ENCODE peak calls at places on chromosomes 1 and 21, in six cellular contexts. One of them, this sample, is unnamed.

GRCh38 chr1:10900691-10901090 is 104.2 kb upstream of the CASZ1 start:
- DNase-seq in K562: no peak
- DNase-seq in HCT116: no peak
- DNase-seq in HepG2: peak
- DNase-seq in GM12878: no peak
- DNase-seq in H1: no peak
- DNase-seq in this sample: no peak

GRCh38 chr1:221040716-221041275 is 161.6 kb downstream of the HLX start:
- DNase-seq in K562: no peak
- DNase-seq in HCT116: no peak
- DNase-seq in HepG2: no peak
- DNase-seq in GM12878: no peak
- DNase-seq in H1: no peak
- DNase-seq in this sample: no peak

GRCh38 chr1:192703283-192704206 is 67.6 kb downstream of the RGS13 start:
- DNase-seq in K562: no peak
- DNase-seq in HCT116: no peak
- DNase-seq in HepG2: no peak
- DNase-seq in GM12878: peak
- DNase-seq in H1: no peak
- DNase-seq in this sample: no peak

GRCh38 chr1:2528611-2528965 is 1.5 kb downstream of the HES5 start:
- DNase-seq in K562: no peak
- DNase-seq in HCT116: no peak
- DNase-seq in HepG2: no peak
- DNase-seq in GM12878: no peak
- DNase-seq in H1: no peak
- DNase-seq in this sample: no peak

GRCh38 chr1:7928247-7928646 is 12.4 kb downstream of the TNFRSF9 start:
- DNase-seq in K562: no peak
- DNase-seq in HCT116: no peak
- DNase-seq in HepG2: no peak
- DNase-seq in GM12878: no peak
- DNase-seq in H1: no peak
- DNase-seq in this sample: no peak

GRCh38 chr1:200082329-200082728 is 54.8 kb downstream of the NR5A2 start:
- DNase-seq in K562: no peak
- DNase-seq in HCT116: no peak
- DNase-seq in HepG2: no peak
- DNase-seq in GM12878: no peak
- DNase-seq in H1: no peak
- DNase-seq in this sample: no peak

GRCh38 chr1:14598498-14599172 is at the start of gene KAZN:
- DNase-seq in K562: peak
- DNase-seq in HCT116: no peak
- DNase-seq in HepG2: no peak
- DNase-seq in GM12878: no peak
- DNase-seq in H1: peak
- DNase-seq in this sample: peak

GRCh38 chr1:73065585-73065984 is 783.2 kb upstream of the NEGR1 start:
- DNase-seq in K562: no peak
- DNase-seq in HCT116: no peak
- DNase-seq in HepG2: no peak
- DNase-seq in GM12878: no peak
- DNase-seq in H1: no peak
- DNase-seq in this sample: peak

GRCh38 chr1:4963251-4963650 is 308.8 kb downstream of the AJAP1 start:
- DNase-seq in K562: no peak
- DNase-seq in HCT116: no peak
- DNase-seq in HepG2: no peak
- DNase-seq in GM12878: no peak
- DNase-seq in H1: no peak
- DNase-seq in this sample: no peak

GRCh38 chr21:43921979-43922945 is 57.2 kb downstream of the AGPAT3 start:
- DNase-seq in K562: peak
- DNase-seq in HCT116: no peak
- DNase-seq in HepG2: no peak
- DNase-seq in GM12878: peak
- DNase-seq in H1: no peak
- DNase-seq in this sample: no peak

GRCh38 chr1:42484382-42484781 is 21.3 kb downstream of the CCDC30 start:
- DNase-seq in K562: no peak
- DNase-seq in HCT116: no peak
- DNase-seq in HepG2: peak
- DNase-seq in GM12878: no peak
- DNase-seq in H1: no peak
- DNase-seq in this sample: no peak

GRCh38 chr1:171715813-171716251 is 26.0 kb downstream of the VAMP4 start:
- DNase-seq in K562: no peak
- DNase-seq in HCT116: no peak
- DNase-seq in HepG2: peak
- DNase-seq in GM12878: no peak
- DNase-seq in H1: no peak
- DNase-seq in this sample: no peak

GRCh38 chr1:94819945-94820746 is at the start of gene SLC44A3:
- DNase-seq in K562: no peak
- DNase-seq in HCT116: no peak
- DNase-seq in HepG2: peak
- DNase-seq in GM12878: no peak
- DNase-seq in H1: peak
- DNase-seq in this sample: peak

GRCh38 chr1:6019166-6019845 is 26.4 kb upstream of the KCNAB2 start:
- DNase-seq in K562: no peak
- DNase-seq in HCT116: no peak
- DNase-seq in HepG2: no peak
- DNase-seq in GM12878: no peak
- DNase-seq in H1: no peak
- DNase-seq in this sample: no peak

GRCh38 chr1:109532365-109533136 is 7.1 kb upstream of the GPR61 start:
- DNase-seq in K562: peak
- DNase-seq in HCT116: peak
- DNase-seq in HepG2: peak
- DNase-seq in GM12878: no peak
- DNase-seq in H1: peak
- DNase-seq in this sample: peak

GRCh38 chr1:43319288-43319687 is 18.3 kb upstream of the MPL start:
- DNase-seq in K562: no peak
- DNase-seq in HCT116: no peak
- DNase-seq in HepG2: no peak
- DNase-seq in GM12878: no peak
- DNase-seq in H1: no peak
- DNase-seq in this sample: no peak

GRCh38 chr1:244210884-244211558 is 159.9 kb downstream of the ZBTB18 start:
- DNase-seq in K562: peak
- DNase-seq in HCT116: peak
- DNase-seq in HepG2: no peak
- DNase-seq in GM12878: no peak
- DNase-seq in H1: peak
- DNase-seq in this sample: peak

GRCh38 chr1:46343705-46344104 is 3.1 kb downstream of the NSUN4 start:
- DNase-seq in K562: no peak
- DNase-seq in HCT116: no peak
- DNase-seq in HepG2: no peak
- DNase-seq in GM12878: no peak
- DNase-seq in H1: no peak
- DNase-seq in this sample: no peak

GRCh38 chr1:175918364-175918801 is 175.0 kb upstream of the TNR start:
- DNase-seq in K562: no peak
- DNase-seq in HCT116: no peak
- DNase-seq in HepG2: no peak
- DNase-seq in GM12878: no peak
- DNase-seq in H1: no peak
- DNase-seq in this sample: no peak

GRCh38 chr1:29749021-29749420 is 512.7 kb downstream of the PTPRU start:
- DNase-seq in K562: no peak
- DNase-seq in HCT116: no peak
- DNase-seq in HepG2: no peak
- DNase-seq in GM12878: no peak
- DNase-seq in H1: no peak
- DNase-seq in this sample: no peak

GRCh38 chr1:110310300-110310699 is 28.9 kb upstream of the RBM15 start:
- DNase-seq in K562: no peak
- DNase-seq in HCT116: no peak
- DNase-seq in HepG2: no peak
- DNase-seq in GM12878: no peak
- DNase-seq in H1: no peak
- DNase-seq in this sample: no peak

GRCh38 chr1:76425843-76426145 is 351.2 kb downstream of the ST6GALNAC3 start:
- DNase-seq in K562: no peak
- DNase-seq in HCT116: no peak
- DNase-seq in HepG2: no peak
- DNase-seq in GM12878: no peak
- DNase-seq in H1: no peak
- DNase-seq in this sample: no peak

GRCh38 chr21:46182548-46183336 is 1.5 kb downstream of the SPATC1L start:
- DNase-seq in K562: peak
- DNase-seq in HCT116: no peak
- DNase-seq in HepG2: no peak
- DNase-seq in GM12878: no peak
- DNase-seq in H1: no peak
- DNase-seq in this sample: no peak

GRCh38 chr1:119674835-119675289 is 26.8 kb upstream of the ZNF697 start:
- DNase-seq in K562: peak
- DNase-seq in HCT116: peak
- DNase-seq in HepG2: peak
- DNase-seq in GM12878: no peak
- DNase-seq in H1: no peak
- DNase-seq in this sample: no peak

GRCh38 chr1:42518894-42519293 is 55.8 kb downstream of the CCDC30 start:
- DNase-seq in K562: no peak
- DNase-seq in HCT116: no peak
- DNase-seq in HepG2: no peak
- DNase-seq in GM12878: no peak
- DNase-seq in H1: no peak
- DNase-seq in this sample: no peak

GRCh38 chr1:63087966-63088365 is 234.4 kb upstream of the FOXD3 start:
- DNase-seq in K562: no peak
- DNase-seq in HCT116: no peak
- DNase-seq in HepG2: peak
- DNase-seq in GM12878: no peak
- DNase-seq in H1: peak
- DNase-seq in this sample: peak

GRCh38 chr1:108108119-108108518 is 92.0 kb downstream of the SLC25A24 start:
- DNase-seq in K562: no peak
- DNase-seq in HCT116: no peak
- DNase-seq in HepG2: no peak
- DNase-seq in GM12878: no peak
- DNase-seq in H1: no peak
- DNase-seq in this sample: no peak

GRCh38 chr1:108113496-108113895 is 86.6 kb downstream of the SLC25A24 start:
- DNase-seq in K562: no peak
- DNase-seq in HCT116: no peak
- DNase-seq in HepG2: no peak
- DNase-seq in GM12878: no peak
- DNase-seq in H1: no peak
- DNase-seq in this sample: no peak

GRCh38 chr1:108109295-108109973 is 90.7 kb downstream of the SLC25A24 start:
- DNase-seq in K562: no peak
- DNase-seq in HCT116: no peak
- DNase-seq in HepG2: no peak
- DNase-seq in GM12878: no peak
- DNase-seq in H1: no peak
- DNase-seq in this sample: no peak

DNA sequence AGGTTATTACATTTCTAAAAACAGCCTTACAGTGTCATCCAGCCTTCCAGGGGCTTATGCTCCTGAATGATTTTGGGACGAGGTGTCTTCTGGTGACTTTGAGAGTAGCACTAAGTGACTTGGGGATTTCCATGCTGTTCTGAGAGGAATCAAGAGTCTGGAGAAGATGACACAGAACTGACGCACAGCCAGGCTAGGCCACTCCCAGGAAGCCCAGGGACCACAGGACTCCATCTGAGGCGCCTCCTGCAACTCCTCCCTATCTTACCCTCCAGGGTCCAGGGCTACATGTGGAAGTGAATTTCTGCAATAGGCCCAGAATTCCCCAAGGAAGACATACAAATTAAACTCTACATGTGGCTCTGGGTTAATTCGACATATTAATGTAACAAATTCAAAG is 92.5 kb downstream of the SLC25A24 start:
- DNase-seq in K562: no peak
- DNase-seq in HCT116: no peak
- DNase-seq in HepG2: no peak
- DNase-seq in GM12878: no peak
- DNase-seq in H1: no peak
- DNase-seq in this sample: no peak
- TF ChIP-seq JUND in K562: no peak
- TF ChIP-seq JUND in HCT116: no peak
- TF ChIP-seq JUND in HepG2: no peak
- TF ChIP-seq JUND in GM12878: no peak
- TF ChIP-seq JUND in H1: no peak
- TF ChIP-seq JUND in this sample: no peak

GRCh38 chr1:27488523-27489138 is 1.3 kb downstream of the WASF2 start:
- DNase-seq in K562: no peak
- DNase-seq in HCT116: no peak
- DNase-seq in HepG2: no peak
- DNase-seq in GM12878: no peak
- DNase-seq in H1: no peak
- DNase-seq in this sample: no peak

GRCh38 chr1:27496604-27497155 is 6.7 kb upstream of the WASF2 start:
- DNase-seq in K562: no peak
- DNase-seq in HCT116: no peak
- DNase-seq in HepG2: no peak
- DNase-seq in GM12878: no peak
- DNase-seq in H1: peak
- DNase-seq in this sample: no peak

GRCh38 chr1:27487927-27488522 is 1.9 kb downstream of the WASF2 start:
- DNase-seq in K562: no peak
- DNase-seq in HCT116: no peak
- DNase-seq in HepG2: no peak
- DNase-seq in GM12878: no peak
- DNase-seq in H1: no peak
- DNase-seq in this sample: no peak

GRCh38 chr1:27489973-27490741 is at the start of gene WASF2:
- DNase-seq in K562: peak
- DNase-seq in HCT116: peak
- DNase-seq in HepG2: peak
- DNase-seq in GM12878: peak
- DNase-seq in H1: peak
- DNase-seq in this sample: peak

GRCh38 chr1:27491748-27492700 is 2.1 kb upstream of the WASF2 start:
- DNase-seq in K562: no peak
- DNase-seq in HCT116: no peak
- DNase-seq in HepG2: no peak
- DNase-seq in GM12878: no peak
- DNase-seq in H1: no peak
- DNase-seq in this sample: no peak
- TF ChIP-seq YY1 in K562: no peak
- TF ChIP-seq YY1 in HCT116: no peak
- TF ChIP-seq YY1 in HepG2: no peak
- TF ChIP-seq YY1 in GM12878: no peak
- TF ChIP-seq YY1 in H1: no peak
- TF ChIP-seq YY1 in this sample: no peak

GRCh38 chr1:58573705-58574591 is 3.1 kb downstream of the TACSTD2 start:
- DNase-seq in K562: no peak
- DNase-seq in HCT116: no peak
- DNase-seq in HepG2: peak
- DNase-seq in GM12878: peak
- DNase-seq in H1: peak
- DNase-seq in this sample: no peak
- TF ChIP-seq JUND in K562: no peak
- TF ChIP-seq JUND in HCT116: no peak
- TF ChIP-seq JUND in HepG2: no peak
- TF ChIP-seq JUND in GM12878: peak
- TF ChIP-seq JUND in H1: no peak
- TF ChIP-seq JUND in this sample: no peak

GRCh38 chr1:207004931-207005830 is 27.4 kb downstream of the C1orf116 start:
- DNase-seq in K562: peak
- DNase-seq in HCT116: peak
- DNase-seq in HepG2: peak
- DNase-seq in GM12878: peak
- DNase-seq in H1: peak
- DNase-seq in this sample: peak
- TF ChIP-seq YY1 in K562: no peak
- TF ChIP-seq YY1 in HCT116: no peak
- TF ChIP-seq YY1 in HepG2: no peak
- TF ChIP-seq YY1 in GM12878: no peak
- TF ChIP-seq YY1 in H1: no peak
- TF ChIP-seq YY1 in this sample: no peak